ENCODE peak calls at places on chromosomes 11 and 22, in ten cellular contexts. M, A, O, G, K, W, Z, P, H and V are unnamed samples. For H3K4me1, the result is how much of the 10 kb centered on the place peaks cover.

GRCh38 chr22:19514831-19515565 is 9.2 kb downstream of the CLDN5 start:
- DNase-seq in M (no peak), A (no peak), O (no peak), G (no peak), K (no peak), W (no peak), Z (no peak), P (no peak), H (no peak), V (no peak)

GRCh38 chr11:77515063-77515462 is 41.2 kb upstream of the PAK1 start:
- DNase-seq in M (no peak), A (no peak), O (no peak), G (no peak), K (no peak), W (no peak), Z (no peak), P (no peak), H (no peak), V (no peak)

GRCh38 chr11:2303627-2304155 is 1.9 kb downstream of the TSPAN32 start:
- DNase-seq in M (peak), A (peak), O (no peak), G (no peak), K (no peak), W (no peak), Z (no peak), P (no peak), H (no peak), V (no peak)

GRCh38 chr11:108483163-108483562 is 15.0 kb downstream of the POGLUT3 start:
- DNase-seq in M (no peak), A (no peak), O (no peak), G (no peak), K (no peak), W (no peak), Z (no peak), P (no peak), H (no peak), V (no peak)

GRCh38 chr11:12731841-12732336 is 57.7 kb downstream of the TEAD1 start:
- DNase-seq in M (no peak), A (no peak), O (no peak), G (no peak), K (peak), W (no peak), Z (no peak), P (no peak), H (no peak), V (no peak)

GRCh38 chr11:12150831-12151382 is 40.5 kb downstream of the MICAL2 start:
- DNase-seq in M (peak), A (no peak), O (no peak), G (no peak), K (no peak), W (peak), Z (no peak), P (no peak), H (peak), V (no peak)

GRCh38 chr11:134359646-134360045 is 27.9 kb downstream of the GLB1L2 start:
- DNase-seq in M (peak), A (no peak), O (peak), G (no peak), K (no peak), W (no peak), Z (no peak), P (no peak), H (peak), V (peak)

GRCh38 chr11:7418061-7418460 is 67.2 kb upstream of the OLFML1 start:
- DNase-seq in M (no peak), A (no peak), O (no peak), G (no peak), K (no peak), W (no peak), Z (no peak), P (peak), H (no peak), V (no peak)

GRCh38 chr11:68890490-68891231 is 13.0 kb downstream of the MRPL21 start:
- DNase-seq in M (peak), A (peak), O (peak), G (no peak), K (no peak), W (peak), Z (peak), P (peak), H (peak), V (peak)

GRCh38 chr11:76419896-76420295 is 24.9 kb upstream of the EMSY start:
- DNase-seq in M (no peak), A (no peak), O (no peak), G (peak), K (no peak), W (no peak), Z (no peak), P (no peak), H (no peak), V (no peak)

GRCh38 chr11:11391796-11392195 is 38.7 kb upstream of the CSNK2A3 start:
- DNase-seq in M (no peak), A (no peak), O (no peak), G (no peak), K (peak), W (peak), Z (no peak), P (no peak), H (no peak), V (no peak)

GRCh38 chr11:2453436-2453835 is 8.6 kb downstream of the KCNQ1 start:
- DNase-seq in M (peak), A (no peak), O (no peak), G (no peak), K (no peak), W (no peak), Z (no peak), P (no peak), H (peak), V (no peak)

GRCh38 chr11:85348945-85349344 is 278.2 kb downstream of the DLG2 start:
- DNase-seq in M (no peak), A (no peak), O (no peak), G (no peak), K (no peak), W (no peak), Z (no peak), P (no peak), H (no peak), V (no peak)

GRCh38 chr11:47480762-47481161 is 31.8 kb upstream of the RAPSN start:
- DNase-seq in M (no peak), A (no peak), O (no peak), G (no peak), K (no peak), W (no peak), Z (no peak), P (no peak), H (no peak), V (no peak)

GRCh38 chr11:17629113-17629512 is 82.1 kb downstream of the OTOG start:
- DNase-seq in M (no peak), A (peak), O (no peak), G (no peak), K (no peak), W (peak), Z (no peak), P (peak), H (no peak), V (no peak)

GRCh38 chr11:101446238-101446637 is 137.6 kb downstream of the TRPC6 start:
- DNase-seq in M (no peak), A (no peak), O (no peak), G (no peak), K (no peak), W (no peak), Z (no peak), P (no peak), H (no peak), V (no peak)

GRCh38 chr11:95296165-95296564 is 65.2 kb upstream of the SESN3 start:
- DNase-seq in M (no peak), A (peak), O (no peak), G (no peak), K (no peak), W (peak), Z (no peak), P (no peak), H (no peak), V (peak)

GRCh38 chr11:57978686-57979531 is 44.8 kb upstream of the OR9Q1 start:
- DNase-seq in M (no peak), A (no peak), O (no peak), G (peak), K (no peak), W (no peak), Z (no peak), P (no peak), H (no peak), V (no peak)

GRCh38 chr11:88304352-88304751 is 33.2 kb downstream of the CTSC start:
- DNase-seq in M (no peak), A (no peak), O (no peak), G (no peak), K (no peak), W (no peak), Z (no peak), P (no peak), H (no peak), V (no peak)
- H3K4me1 ChIP-seq in M (under half), A (under half), O (under half), G (under half), K (under half), W (under half), Z (under half), P (under half), H (under half), V (under half)

GRCh38 chr11:15327786-15328231 is 213.1 kb downstream of the INSC start:
- DNase-seq in M (no peak), A (peak), O (peak), G (peak), K (peak), W (peak), Z (no peak), P (peak), H (no peak), V (no peak)
- TF ChIP-seq POLR2AphosphoS5 in M (no peak), A (no peak), O (no peak), G (no peak), K (no peak), W (no peak), Z (no peak), P (no peak), H (no peak), V (no peak)

GRCh38 chr11:73597340-73597955 is 464 bp downstream of the FAM168A start:
- DNase-seq in M (no peak), A (no peak), O (no peak), G (no peak), K (no peak), W (no peak), Z (no peak), P (no peak), H (peak), V (no peak)

GRCh38 chr11:73596547-73596946 is 1.4 kb downstream of the FAM168A start:
- DNase-seq in M (no peak), A (no peak), O (no peak), G (no peak), K (no peak), W (no peak), Z (no peak), P (no peak), H (no peak), V (no peak)

GRCh38 chr11:73598719-73599379 is 937 bp upstream of the FAM168A start:
- DNase-seq in M (no peak), A (no peak), O (no peak), G (no peak), K (no peak), W (no peak), Z (no peak), P (no peak), H (no peak), V (no peak)

GRCh38 chr11:73592640-73593039 is 5.3 kb downstream of the FAM168A start:
- DNase-seq in M (no peak), A (no peak), O (no peak), G (no peak), K (no peak), W (no peak), Z (no peak), P (no peak), H (no peak), V (no peak)

GRCh38 chr11:73597956-73598718 is at the start of gene FAM168A:
- DNase-seq in M (peak), A (peak), O (peak), G (peak), K (peak), W (peak), Z (peak), P (peak), H (peak), V (peak)
- TF ChIP-seq POLR2A in M (no peak), A (peak), O (peak), G (peak), K (peak), W (peak), Z (peak), P (no peak), H (peak), V (peak)

DNA sequence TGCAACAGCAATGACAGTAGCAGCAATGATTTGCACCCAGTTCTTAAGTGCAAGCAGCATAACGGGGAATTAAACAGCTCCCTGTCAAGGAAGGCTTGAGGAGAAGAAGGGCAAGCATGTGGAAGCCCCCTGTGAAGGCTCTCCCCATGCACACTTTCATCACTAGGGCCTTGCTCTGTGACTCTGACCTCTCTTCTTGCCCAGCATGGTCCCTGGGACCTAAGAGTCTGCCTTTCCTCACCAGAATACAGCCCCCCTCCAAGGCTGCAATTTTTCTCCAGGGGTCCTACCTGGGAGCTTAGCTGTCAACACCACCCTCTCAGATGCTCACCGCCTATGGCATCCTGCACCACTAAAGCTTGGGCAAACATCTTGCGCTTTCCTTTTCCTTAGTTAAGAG is 187.5 kb downstream of the ADAMTS15 start:
- DNase-seq in M (no peak), A (no peak), O (no peak), G (no peak), K (no peak), W (no peak), Z (no peak), P (peak), H (no peak), V (no peak)
- H3K4me1 ChIP-seq in M (under half), A (under half), O (under half), G (under half), K (under half), W (under half), Z (under half), P (under half), H (under half), V (under half)

GRCh38 chr22:31829505-31829904 is 75.7 kb downstream of the DEPDC5 start:
- DNase-seq in M (no peak), A (no peak), O (no peak), G (peak), K (peak), W (no peak), Z (no peak), P (no peak), H (no peak), V (no peak)
- TF ChIP-seq POLR2AphosphoS5 in M (no peak), A (peak), O (no peak), G (no peak), K (peak), W (no peak), Z (no peak), P (no peak), H (no peak), V (peak)

GRCh38 chr22:32075997-32076725 is 33.1 kb downstream of the SLC5A1 start:
- DNase-seq in M (no peak), A (no peak), O (no peak), G (no peak), K (no peak), W (no peak), Z (no peak), P (peak), H (no peak), V (no peak)
- TF ChIP-seq POLR2A in M (no peak), A (no peak), O (no peak), G (no peak), K (no peak), W (no peak), Z (no peak), P (no peak), H (no peak), V (no peak)

DNA sequence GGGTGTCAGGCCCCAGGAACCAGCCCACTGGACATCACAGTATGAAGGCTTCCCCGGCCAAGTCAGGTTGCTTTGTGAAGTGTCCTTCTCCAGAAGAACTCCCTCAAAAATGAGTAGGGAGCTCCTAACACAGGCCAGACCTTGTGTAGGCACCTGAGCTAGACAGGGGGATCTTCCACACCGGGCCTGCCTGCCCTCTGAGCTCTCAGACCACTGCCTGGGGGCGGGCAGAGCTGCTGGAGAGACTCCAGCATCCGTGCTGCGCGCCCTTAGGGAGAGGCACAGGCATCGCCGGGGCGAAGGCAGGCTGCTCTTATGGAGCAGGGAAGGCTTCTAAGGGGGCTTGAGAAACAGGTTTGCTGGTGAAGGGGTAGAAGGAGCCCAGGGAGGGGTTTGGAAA is 4.3 kb downstream of the KCNJ5 start:
- DNase-seq in M (no peak), A (no peak), O (no peak), G (no peak), K (no peak), W (no peak), Z (peak), P (no peak), H (no peak), V (peak)
- H3K4me1 ChIP-seq in M (under half), A (under half), O (under half), G (under half), K (under half), W (under half), Z (under half), P (under half), H (under half), V (under half)

DNA sequence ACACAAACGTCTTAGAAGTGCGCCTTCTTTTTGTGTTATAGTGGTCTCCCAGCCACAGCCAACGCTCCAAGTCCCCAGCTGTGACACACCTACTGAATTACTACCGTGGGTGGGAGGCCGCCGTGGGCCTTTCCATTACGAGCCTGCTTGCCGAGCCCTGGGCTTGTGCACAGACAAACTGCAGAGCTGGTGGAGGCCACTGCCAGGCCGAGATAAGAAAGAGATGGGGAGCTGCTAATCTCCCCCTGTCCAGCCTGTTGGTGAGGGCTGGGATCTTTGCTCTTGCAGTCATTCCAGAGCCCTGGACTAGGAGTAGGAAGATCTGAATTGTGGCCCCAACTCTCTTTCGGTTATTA is 820 bp downstream of the HMBS start:
- DNase-seq in M (no peak), A (no peak), O (no peak), G (no peak), K (no peak), W (peak), Z (no peak), P (no peak), H (no peak), V (no peak)
- TF ChIP-seq POLR2AphosphoS5 in M (no peak), A (no peak), O (no peak), G (no peak), K (no peak), W (no peak), Z (no peak), P (no peak), H (no peak), V (no peak)

GRCh38 chr22:50529416-50530279 is at the start of gene TYMP:
- DNase-seq in M (no peak), A (peak), O (no peak), G (peak), K (no peak), W (peak), Z (peak), P (no peak), H (peak), V (peak)

GRCh38 chr22:50528682-50529415 is 963 bp downstream of the TYMP start:
- DNase-seq in M (no peak), A (no peak), O (no peak), G (no peak), K (no peak), W (peak), Z (peak), P (no peak), H (no peak), V (no peak)

GRCh38 chr22:50530857-50531545 is 1.2 kb upstream of the TYMP start:
- DNase-seq in M (peak), A (peak), O (peak), G (peak), K (peak), W (peak), Z (peak), P (no peak), H (peak), V (peak)

GRCh38 chr22:50531546-50532352 is 1.9 kb upstream of the TYMP start:
- DNase-seq in M (peak), A (peak), O (peak), G (no peak), K (no peak), W (peak), Z (peak), P (no peak), H (peak), V (peak)

GRCh38 chr22:50530280-50530856 is 556 bp upstream of the TYMP start:
- DNase-seq in M (peak), A (peak), O (peak), G (peak), K (peak), W (peak), Z (no peak), P (no peak), H (peak), V (peak)
- TF ChIP-seq POLR2A in M (peak), A (peak), O (peak), G (no peak), K (peak), W (peak), Z (peak), P (peak), H (no peak), V (peak)

GRCh38 chr11:30147293-30147692 is 83.5 kb upstream of the FSHB start:
- DNase-seq in M (no peak), A (no peak), O (no peak), G (no peak), K (no peak), W (no peak), Z (no peak), P (no peak), H (no peak), V (no peak)

GRCh38 chr11:30150425-30150824 is 80.4 kb upstream of the FSHB start:
- DNase-seq in M (no peak), A (no peak), O (no peak), G (no peak), K (no peak), W (no peak), Z (no peak), P (no peak), H (no peak), V (no peak)

GRCh38 chr11:30155428-30155827 is 75.4 kb upstream of the FSHB start:
- DNase-seq in M (no peak), A (no peak), O (no peak), G (no peak), K (no peak), W (no peak), Z (no peak), P (no peak), H (no peak), V (no peak)

GRCh38 chr11:30149998-30150397 is 80.8 kb upstream of the FSHB start:
- DNase-seq in M (no peak), A (no peak), O (no peak), G (no peak), K (no peak), W (no peak), Z (no peak), P (no peak), H (no peak), V (no peak)

DNA sequence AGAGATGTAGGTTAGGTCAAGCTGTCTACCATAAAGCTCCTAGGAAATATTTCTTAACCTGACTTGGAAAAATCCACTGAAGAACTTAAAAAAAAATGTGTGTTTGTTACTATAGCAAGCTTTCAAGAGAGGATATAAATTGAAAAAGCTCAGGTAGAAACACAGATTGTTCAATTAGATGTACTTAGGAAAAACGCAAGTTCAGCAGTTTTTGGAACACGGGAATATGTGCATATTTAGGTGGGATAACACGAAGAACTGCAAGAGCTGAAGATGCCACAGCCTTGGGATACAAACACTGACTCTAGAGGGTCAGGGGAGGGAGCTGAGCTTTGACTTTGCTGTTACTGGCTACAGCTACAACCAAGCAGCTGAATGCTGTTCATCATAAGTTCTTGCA is 77.8 kb upstream of the FSHB start:
- DNase-seq in M (no peak), A (no peak), O (no peak), G (no peak), K (no peak), W (no peak), Z (no peak), P (no peak), H (no peak), V (no peak)
- H3K4me1 ChIP-seq in M (under half), A (under half), O (under half), G (under half), K (under half), W (under half), Z (under half), P (under half), H (under half), V (under half)